ENCODE peak calls at places on chromosomes 6 and 20, in eight cellular contexts. U is stomach; K is WERI-Rb-1; H is K562; Y is GM23248; J is kidney; Z is CD8-positive, alpha-beta memory T cell; E is heart left ventricle. I is an unnamed sample.

GRCh38 chr6:13248549-13248948 is 79.8 kb downstream of the TBC1D7 start:
- DNase-seq in U (no peak), K (peak), H (no peak), Y (no peak), J (no peak), Z (no peak), E (no peak), I (no peak)

GRCh38 chr20:62795023-62795761 is 1.1 kb upstream of the MRGBP start:
- DNase-seq in U (no peak), K (peak), H (peak), Y (peak), J (no peak), Z (peak), E (no peak), I (no peak)

GRCh38 chr6:159826968-159827647 is 27.0 kb downstream of the PNLDC1 start:
- DNase-seq in U (no peak), K (no peak), H (no peak), Y (no peak), J (no peak), Z (no peak), E (no peak), I (no peak)

GRCh38 chr6:54846243-54846856 is at the start of gene FAM83B:
- DNase-seq in U (peak), K (peak), H (no peak), Y (no peak), J (peak), Z (no peak), E (no peak), I (no peak)

GRCh38 chr6:156434795-156435190 is 342.4 kb upstream of the ARID1B start:
- DNase-seq in U (no peak), K (no peak), H (no peak), Y (no peak), J (no peak), Z (no peak), E (no peak), I (no peak)

GRCh38 chr6:159342146-159342545 is 172.9 kb downstream of the FNDC1 start:
- DNase-seq in U (no peak), K (no peak), H (no peak), Y (no peak), J (no peak), Z (no peak), E (no peak), I (no peak)

GRCh38 chr6:36241728-36242127 is 28.1 kb upstream of the PNPLA1 start:
- DNase-seq in U (no peak), K (no peak), H (peak), Y (peak), J (no peak), Z (no peak), E (no peak), I (no peak)

GRCh38 chr6:56851104-56851503 is 103.8 kb upstream of the BEND6 start:
- DNase-seq in U (no peak), K (no peak), H (no peak), Y (peak), J (no peak), Z (no peak), E (no peak), I (no peak)

GRCh38 chr20:34111057-34111711 is 859 bp downstream of the EIF2S2 start:
- DNase-seq in U (no peak), K (no peak), H (no peak), Y (peak), J (no peak), Z (no peak), E (no peak), I (no peak)

GRCh38 chr6:3001773-3002293 is 2.1 kb downstream of the NQO2 start:
- DNase-seq in U (no peak), K (no peak), H (peak), Y (peak), J (no peak), Z (no peak), E (no peak), I (no peak)

GRCh38 chr6:73394577-73395354 is at the start of gene DDX43:
- DNase-seq in U (no peak), K (no peak), H (no peak), Y (peak), J (peak), Z (peak), E (peak), I (no peak)

GRCh38 chr20:23230766-23231385 is 119.7 kb upstream of the NXT1 start:
- DNase-seq in U (no peak), K (no peak), H (no peak), Y (no peak), J (no peak), Z (no peak), E (no peak), I (peak)

GRCh38 chr20:62938105-62938888 is at the start of gene GID8:
- DNase-seq in U (peak), K (peak), H (no peak), Y (peak), J (peak), Z (no peak), E (peak), I (no peak)

GRCh38 chr6:45450132-45450531 is 72.4 kb upstream of the SUPT3H start:
- DNase-seq in U (no peak), K (no peak), H (no peak), Y (no peak), J (no peak), Z (no peak), E (no peak), I (no peak)

GRCh38 chr6:79586548-79586947 is 44.6 kb upstream of the SH3BGRL2 start:
- DNase-seq in U (no peak), K (peak), H (peak), Y (peak), J (no peak), Z (no peak), E (no peak), I (no peak)

GRCh38 chr6:82015526-82015925 is 232.0 kb downstream of the IBTK start:
- DNase-seq in U (no peak), K (no peak), H (no peak), Y (no peak), J (no peak), Z (no peak), E (no peak), I (no peak)

GRCh38 chr6:148559848-148560433 is 186.9 kb upstream of the UST start:
- DNase-seq in U (peak), K (peak), H (peak), Y (peak), J (peak), Z (peak), E (peak), I (peak)

GRCh38 chr6:98039876-98040605 is 757.0 kb upstream of the MMS22L start:
- DNase-seq in U (no peak), K (no peak), H (no peak), Y (peak), J (no peak), Z (no peak), E (no peak), I (no peak)

GRCh38 chr20:34965051-34965450 is 9.4 kb downstream of the MYH7B start:
- DNase-seq in U (no peak), K (no peak), H (no peak), Y (no peak), J (no peak), Z (no peak), E (no peak), I (no peak)

GRCh38 chr6:44430322-44430721 is 42.8 kb downstream of the CDC5L start:
- DNase-seq in U (no peak), K (no peak), H (no peak), Y (no peak), J (no peak), Z (no peak), E (no peak), I (no peak)

GRCh38 chr6:32692019-32692418 is 25.6 kb upstream of the HLA-DQB1 start:
- DNase-seq in U (peak), K (peak), H (no peak), Y (no peak), J (no peak), Z (peak), E (no peak), I (no peak)

GRCh38 chr6:154710689-154711088 is 22.5 kb upstream of the SCAF8 start:
- DNase-seq in U (no peak), K (no peak), H (no peak), Y (no peak), J (no peak), Z (no peak), E (no peak), I (no peak)

GRCh38 chr20:4195499-4195898 is 180.1 kb upstream of the RNF24 start:
- DNase-seq in U (no peak), K (peak), H (peak), Y (peak), J (no peak), Z (no peak), E (no peak), I (no peak)

GRCh38 chr6:19999319-20000191 is 162.4 kb downstream of the ID4 start:
- DNase-seq in U (no peak), K (no peak), H (peak), Y (peak), J (no peak), Z (no peak), E (no peak), I (peak)

GRCh38 chr6:35275417-35275816 is 15.9 kb downstream of the ZNF76 start:
- DNase-seq in U (no peak), K (no peak), H (no peak), Y (peak), J (no peak), Z (no peak), E (no peak), I (no peak)

GRCh38 chr6:46217671-46218131 is 46.9 kb upstream of the ENPP5 start:
- DNase-seq in U (no peak), K (no peak), H (no peak), Y (peak), J (no peak), Z (no peak), E (no peak), I (no peak)

GRCh38 chr6:26295691-26296555 is 69.1 kb upstream of the BTN3A2 start:
- DNase-seq in U (peak), K (no peak), H (peak), Y (peak), J (no peak), Z (no peak), E (no peak), I (no peak)

GRCh38 chr20:20628314-20628713 is 84.1 kb downstream of the RALGAPA2 start:
- DNase-seq in U (no peak), K (no peak), H (no peak), Y (no peak), J (no peak), Z (no peak), E (no peak), I (no peak)

GRCh38 chr20:50126662-50127061 is 13.7 kb upstream of the UBE2V1 start:
- DNase-seq in U (no peak), K (peak), H (no peak), Y (no peak), J (no peak), Z (no peak), E (no peak), I (no peak)

GRCh38 chr20:56540415-56540814 is 7.4 kb downstream of the FAM209B start:
- DNase-seq in U (no peak), K (no peak), H (no peak), Y (peak), J (no peak), Z (no peak), E (no peak), I (no peak)

GRCh38 chr20:50295762-50296449 is 105.3 kb downstream of the CEBPB start:
- DNase-seq in U (peak), K (no peak), H (no peak), Y (no peak), J (peak), Z (no peak), E (no peak), I (no peak)

GRCh38 chr6:52341861-52342260 is 20.1 kb upstream of the PAQR8 start:
- DNase-seq in U (no peak), K (no peak), H (no peak), Y (no peak), J (no peak), Z (no peak), E (no peak), I (no peak)

GRCh38 chr20:38874460-38875169 is 51.6 kb upstream of the FAM83D start:
- DNase-seq in U (no peak), K (no peak), H (no peak), Y (no peak), J (no peak), Z (peak), E (no peak), I (no peak)
- H3K27ac ChIP-seq in U (peak), K (no peak), H (no peak), Y (no peak), J (peak), Z (peak), E (no peak), I (no peak)

GRCh38 chr20:53656653-53657288 is 63.1 kb upstream of the ZNF217 start:
- DNase-seq in U (no peak), K (no peak), H (no peak), Y (peak), J (no peak), Z (no peak), E (no peak), I (no peak)

GRCh38 chr20:53658973-53659372 is 65.3 kb upstream of the ZNF217 start:
- DNase-seq in U (no peak), K (no peak), H (no peak), Y (no peak), J (no peak), Z (no peak), E (no peak), I (no peak)

GRCh38 chr20:53657289-53657678 is 63.6 kb upstream of the ZNF217 start:
- DNase-seq in U (no peak), K (no peak), H (no peak), Y (peak), J (no peak), Z (no peak), E (no peak), I (no peak)

GRCh38 chr20:53657732-53658131 is 64.1 kb upstream of the ZNF217 start:
- DNase-seq in U (no peak), K (no peak), H (peak), Y (no peak), J (no peak), Z (no peak), E (no peak), I (no peak)

DNA sequence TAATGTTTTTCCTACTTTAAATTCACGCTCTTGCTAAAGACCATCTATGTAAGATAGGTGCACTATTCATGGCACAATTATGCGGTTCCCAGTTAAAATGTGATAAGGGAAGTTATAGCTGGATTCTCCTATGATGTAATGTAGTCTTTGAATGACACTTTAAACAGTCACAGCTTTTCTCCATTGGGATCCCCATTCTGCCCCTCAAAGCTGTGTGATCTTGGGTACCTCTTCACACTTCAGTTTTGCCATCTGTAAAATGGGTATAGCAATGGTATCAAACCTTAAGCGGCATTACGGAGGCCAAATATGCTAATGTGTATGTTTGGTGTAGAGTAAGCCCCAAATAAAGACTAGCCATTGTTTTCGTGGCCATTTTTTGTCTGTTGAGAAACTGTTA is 64.7 kb upstream of the ZNF217 start:
- DNase-seq in U (no peak), K (no peak), H (no peak), Y (no peak), J (no peak), Z (no peak), E (no peak), I (no peak)
- H3K27ac ChIP-seq in U (peak), K (no peak), H (no peak), Y (no peak), J (no peak), Z (no peak), E (no peak), I (no peak)

DNA sequence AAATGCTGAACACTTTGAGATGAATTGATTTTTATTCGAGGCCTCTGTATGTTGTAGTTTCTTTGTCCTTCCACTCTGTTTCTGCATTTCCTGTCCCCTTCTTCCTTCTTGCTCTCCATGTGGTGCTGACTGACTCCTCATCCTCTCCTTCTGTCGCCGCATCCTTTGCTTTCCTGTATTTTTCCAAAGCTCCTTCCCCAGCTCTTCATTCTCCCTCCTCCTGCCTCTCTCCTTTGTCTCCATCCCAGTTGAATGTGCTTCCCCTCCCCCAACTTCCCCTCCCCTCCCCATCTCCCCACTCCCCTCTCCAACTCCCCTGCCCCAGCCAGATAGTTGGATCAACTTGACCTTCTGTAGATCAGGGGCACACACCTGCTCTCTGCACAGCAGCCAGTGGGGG is 2.6 kb upstream of the KCNK5 start:
- DNase-seq in U (no peak), K (no peak), H (no peak), Y (no peak), J (no peak), Z (no peak), E (no peak), I (no peak)
- H3K27ac ChIP-seq in U (no peak), K (no peak), H (no peak), Y (no peak), J (no peak), Z (no peak), E (no peak), I (no peak)

GRCh38 chr6:5090603-5091002 is 5.5 kb downstream of the PPP1R3G start:
- DNase-seq in U (no peak), K (no peak), H (no peak), Y (no peak), J (no peak), Z (no peak), E (no peak), I (no peak)
- H3K27ac ChIP-seq in U (no peak), K (no peak), H (no peak), Y (no peak), J (no peak), Z (no peak), E (no peak), I (no peak)

GRCh38 chr20:24960861-24961260 is 11.8 kb downstream of the CST7 start:
- DNase-seq in U (no peak), K (no peak), H (no peak), Y (no peak), J (no peak), Z (no peak), E (no peak), I (no peak)
- H3K27ac ChIP-seq in U (no peak), K (no peak), H (no peak), Y (no peak), J (no peak), Z (peak), E (no peak), I (no peak)

GRCh38 chr6:124963416-124964083 is 1.3 kb downstream of the RNF217 start:
- DNase-seq in U (no peak), K (no peak), H (no peak), Y (peak), J (no peak), Z (no peak), E (no peak), I (no peak)
- H3K27ac ChIP-seq in U (peak), K (peak), H (peak), Y (peak), J (peak), Z (peak), E (peak), I (peak)

GRCh38 chr20:39081255-39081654 is 119.1 kb downstream of the DHX35 start:
- DNase-seq in U (peak), K (peak), H (peak), Y (peak), J (peak), Z (peak), E (peak), I (peak)

GRCh38 chr20:39083781-39084180 is 121.6 kb downstream of the DHX35 start:
- DNase-seq in U (no peak), K (peak), H (no peak), Y (no peak), J (no peak), Z (no peak), E (no peak), I (no peak)

GRCh38 chr20:39082686-39083085 is 120.5 kb downstream of the DHX35 start:
- DNase-seq in U (no peak), K (no peak), H (no peak), Y (no peak), J (no peak), Z (no peak), E (no peak), I (no peak)

GRCh38 chr20:39076958-39077357 is 114.8 kb downstream of the DHX35 start:
- DNase-seq in U (no peak), K (no peak), H (no peak), Y (no peak), J (no peak), Z (no peak), E (no peak), I (no peak)

GRCh38 chr20:39080326-39080725 is 118.2 kb downstream of the DHX35 start:
- DNase-seq in U (no peak), K (no peak), H (no peak), Y (no peak), J (no peak), Z (no peak), E (no peak), I (no peak)
- H3K27ac ChIP-seq in U (no peak), K (no peak), H (no peak), Y (no peak), J (no peak), Z (no peak), E (no peak), I (no peak)

DNA sequence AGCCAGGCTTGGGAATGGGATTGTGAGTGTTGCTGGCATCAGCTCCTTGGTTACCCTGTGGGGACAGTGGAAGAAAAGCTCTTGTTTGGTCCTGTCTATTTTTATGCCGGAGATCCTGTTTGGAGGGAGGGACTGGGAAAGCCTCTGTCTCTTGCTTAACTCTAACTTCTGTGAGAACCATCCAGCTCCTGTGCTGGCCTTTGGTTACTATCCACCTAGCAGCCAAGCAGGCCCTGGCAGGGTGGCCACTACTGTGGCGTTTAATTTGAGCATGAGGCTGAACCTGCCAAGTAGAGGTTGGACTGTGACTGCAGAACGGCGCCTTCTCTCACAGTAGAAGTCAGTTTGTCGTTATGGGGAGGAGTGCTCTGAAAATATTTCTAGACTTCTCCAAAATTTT is 193.4 kb downstream of the UTRN start:
- DNase-seq in U (no peak), K (no peak), H (no peak), Y (peak), J (no peak), Z (no peak), E (peak), I (no peak)
- H3K27ac ChIP-seq in U (no peak), K (no peak), H (no peak), Y (peak), J (no peak), Z (no peak), E (no peak), I (no peak)

DNA sequence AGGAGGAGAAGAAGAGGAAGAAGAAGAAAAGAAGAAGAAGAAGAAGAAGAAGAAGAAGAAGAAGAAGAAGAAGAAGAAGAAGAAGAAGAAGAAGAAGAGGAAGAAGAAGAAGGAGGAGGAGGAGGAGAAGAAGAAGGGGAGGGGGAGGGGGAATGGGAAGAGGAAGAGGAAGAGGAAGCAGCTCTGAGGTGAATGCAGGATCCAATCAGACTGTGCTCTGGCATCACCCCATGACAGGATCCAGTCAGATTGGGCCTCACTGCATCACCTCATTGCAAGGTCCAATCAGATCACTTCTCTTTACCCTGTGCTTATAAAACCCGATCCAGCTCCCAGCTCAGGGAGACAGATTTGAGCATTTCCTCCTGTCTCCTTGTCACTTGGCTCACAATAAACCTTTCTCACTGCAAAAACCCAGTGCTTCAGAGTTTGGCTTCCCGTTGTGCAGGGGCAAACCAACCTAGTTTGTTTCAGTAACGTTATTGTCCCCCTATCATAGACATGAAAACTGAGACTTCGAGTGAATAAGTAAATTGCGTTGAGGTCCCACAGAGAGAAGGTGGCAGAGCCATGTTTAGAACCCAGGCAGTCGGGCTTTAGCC is 28.6 kb upstream of the YWHAB start:
- DNase-seq in U (no peak), K (no peak), H (peak), Y (no peak), J (no peak), Z (no peak), E (no peak), I (peak)
- H3K27ac ChIP-seq in U (peak), K (no peak), H (peak), Y (no peak), J (no peak), Z (no peak), E (no peak), I (no peak)